ENCODE peak calls at places on chromosomes 13 and 19, in seven cellular contexts. T is osteoblast, L is ascending aorta, M is A549, U is mammary epithelial cell, E is OCI-LY7, A is GM23338. K is an unnamed sample.

GRCh38 chr13:37208052-37208451 is 102.6 kb upstream of the CSNK1A1L start:
- DNase-seq in T (no peak), A (no peak), U (no peak), L (no peak), E (no peak), M (no peak), K (no peak)

GRCh38 chr13:91647361-91647970 is 249.0 kb downstream of the GPC5 start:
- DNase-seq in U (no peak), E (peak), T (no peak), A (peak), L (no peak), M (peak), K (no peak)

GRCh38 chr19:5354403-5354802 is 13.8 kb upstream of the PTPRS start:
- DNase-seq in A (peak), T (no peak), L (no peak), U (no peak), M (peak), E (no peak), K (no peak)

GRCh38 chr13:26658491-26658890 is 101.0 kb downstream of the WASF3 start:
- DNase-seq in M (no peak), T (no peak), U (no peak), L (no peak), A (no peak), E (no peak), K (no peak)

GRCh38 chr19:50728084-50728737 is 5.0 kb downstream of the CLEC11A start:
- DNase-seq in L (peak), U (peak), E (no peak), T (peak), M (no peak), A (peak), K (no peak)

GRCh38 chr19:55441692-55442321 is 1.3 kb downstream of the SHISA7 start:
- DNase-seq in A (peak), T (peak), U (no peak), L (no peak), M (no peak), E (no peak), K (no peak)

GRCh38 chr13:28415994-28416411 is 78.9 kb downstream of the FLT1 start:
- DNase-seq in A (no peak), L (no peak), M (no peak), E (no peak), U (no peak), T (peak), K (no peak)

GRCh38 chr19:56983148-56983547 is 136.6 kb upstream of the USP29 start:
- DNase-seq in E (no peak), M (no peak), A (no peak), L (no peak), U (no peak), T (no peak), K (no peak)

GRCh38 chr19:19405919-19406877 is 723 bp downstream of the GATAD2A start:
- DNase-seq in U (peak), T (peak), L (peak), E (peak), A (peak), M (peak), K (no peak)

GRCh38 chr19:2867025-2867991 is at the start of gene ZNF556:
- DNase-seq in M (peak), A (peak), T (peak), L (no peak), E (peak), U (no peak), K (no peak)

GRCh38 chr19:14434543-14435319 is 1.6 kb downstream of the PKN1 start:
- DNase-seq in A (no peak), T (peak), L (peak), M (peak), E (no peak), U (peak), K (no peak)

GRCh38 chr19:57954996-57955395 is 7.5 kb upstream of the ZNF256 start:
- DNase-seq in A (no peak), T (no peak), M (no peak), L (no peak), E (no peak), U (no peak), K (no peak)

GRCh38 chr19:38206006-38206745 is 17.8 kb downstream of the DPF1 start:
- DNase-seq in M (no peak), E (no peak), A (no peak), T (no peak), L (no peak), U (no peak), K (no peak)

GRCh38 chr19:3276341-3276799 is 51.9 kb downstream of the CELF5 start:
- DNase-seq in A (peak), U (peak), M (peak), E (peak), L (no peak), T (peak), K (peak)

GRCh38 chr19:47109541-47110375 is 3.8 kb downstream of the ZC3H4 start:
- DNase-seq in A (peak), E (peak), L (no peak), T (no peak), U (peak), M (peak), K (no peak)

GRCh38 chr13:73059460-73060250 is 850 bp downstream of the KLF5 start:
- DNase-seq in U (peak), T (peak), E (peak), A (peak), L (peak), M (no peak), K (no peak)

GRCh38 chr13:112074139-112074710 is 7.3 kb downstream of the SOX1 start:
- DNase-seq in U (no peak), T (peak), E (no peak), M (no peak), L (no peak), A (no peak), K (no peak)

GRCh38 chr13:112078879-112079526 is 12.1 kb downstream of the SOX1 start:
- DNase-seq in L (no peak), T (no peak), U (no peak), M (no peak), A (peak), E (no peak), K (no peak)

GRCh38 chr13:112079696-112080095 is 12.7 kb downstream of the SOX1 start:
- DNase-seq in T (no peak), L (no peak), E (no peak), A (no peak), M (no peak), U (no peak), K (no peak)

GRCh38 chr13:112077729-112078128 is 10.8 kb downstream of the SOX1 start:
- DNase-seq in M (no peak), U (no peak), E (no peak), T (no peak), A (no peak), L (no peak), K (no peak)

GRCh38 chr13:112078216-112078615 is 11.3 kb downstream of the SOX1 start:
- DNase-seq in E (no peak), A (no peak), U (no peak), L (no peak), M (no peak), T (no peak), K (no peak)
- H3K27ac ChIP-seq in E (no peak), A (no peak), U (no peak), L (no peak), M (no peak), T (no peak), K (no peak)

DNA sequence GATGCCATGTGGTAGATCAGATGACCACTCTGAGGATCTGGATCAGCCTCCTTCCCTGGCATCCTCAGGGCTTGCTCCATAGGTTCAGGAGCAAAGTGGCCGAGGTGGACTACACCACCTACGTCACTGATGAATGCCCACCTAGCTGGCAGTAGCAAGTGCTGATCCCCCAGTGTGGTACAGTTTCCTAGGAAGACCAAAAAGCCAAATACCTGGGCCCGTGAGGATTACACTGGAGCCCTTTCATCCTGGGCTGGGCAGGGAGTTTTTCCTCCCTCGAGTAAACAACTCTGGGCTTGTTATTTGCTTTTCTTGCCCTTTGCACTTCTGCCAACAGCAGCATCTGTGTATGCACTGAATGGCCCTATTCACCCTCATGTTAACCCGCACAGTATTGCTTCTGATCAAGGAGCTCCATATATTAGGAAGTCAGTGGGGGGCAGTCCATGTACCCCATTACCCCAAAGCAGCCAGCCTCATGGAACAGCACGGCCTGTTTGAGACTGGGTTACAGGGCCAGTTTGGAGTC is 3.3 kb upstream of the MYADM start:
- DNase-seq in T (peak), E (no peak), A (no peak), L (no peak), U (no peak), M (peak), K (no peak)
- H3K27ac ChIP-seq in T (no peak), E (no peak), A (no peak), L (no peak), U (no peak), M (peak), K (no peak)

GRCh38 chr13:20812890-20813289 is 39.1 kb upstream of the EEF1AKMT1 start:
- DNase-seq in M (no peak), L (no peak), T (no peak), E (no peak), U (no peak), A (no peak), K (no peak)

GRCh38 chr13:20815469-20815868 is 41.7 kb upstream of the EEF1AKMT1 start:
- DNase-seq in M (no peak), L (no peak), E (no peak), T (no peak), A (no peak), U (no peak), K (no peak)

GRCh38 chr13:20819715-20820114 is 46.0 kb upstream of the EEF1AKMT1 start:
- DNase-seq in T (no peak), M (no peak), U (no peak), L (no peak), A (no peak), E (no peak), K (no peak)

GRCh38 chr13:20810808-20811207 is 37.0 kb upstream of the EEF1AKMT1 start:
- DNase-seq in T (no peak), M (no peak), A (no peak), U (no peak), L (no peak), E (no peak), K (no peak)

GRCh38 chr13:20814224-20814910 is 40.6 kb upstream of the EEF1AKMT1 start:
- DNase-seq in L (peak), T (peak), E (no peak), A (no peak), U (peak), M (peak), K (no peak)
- H3K27ac ChIP-seq in L (peak), T (peak), E (no peak), A (peak), U (peak), M (no peak), K (peak)

DNA sequence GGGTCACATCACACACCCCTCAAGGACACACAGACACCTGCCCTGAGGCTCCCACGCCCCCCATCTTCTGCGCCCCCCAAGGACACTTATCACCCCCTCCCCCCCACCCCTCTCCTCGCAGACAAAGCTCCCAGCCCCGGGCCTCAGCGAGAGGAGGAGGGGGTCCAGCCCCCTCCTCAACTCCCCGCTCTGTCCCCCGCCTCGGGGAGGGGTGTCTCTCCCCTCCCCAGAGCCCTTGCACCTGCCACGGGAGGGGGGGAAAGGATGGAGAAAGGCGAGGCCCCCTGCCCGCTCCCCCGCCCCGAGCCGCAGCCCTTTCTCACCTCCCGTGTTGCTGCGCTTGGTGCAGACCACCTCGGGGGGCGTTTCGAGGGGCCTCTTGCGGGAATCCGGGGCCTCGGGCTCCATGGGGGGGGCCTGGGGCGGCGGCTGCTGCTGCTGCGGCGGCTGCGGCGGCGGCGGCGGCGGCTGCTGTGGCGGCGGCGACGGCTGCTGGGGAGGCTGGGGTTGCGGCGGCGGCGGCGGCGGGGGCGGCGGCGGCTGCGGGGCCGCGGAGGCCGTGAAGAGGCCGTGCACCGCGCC is 630 bp downstream of the NOVA2 start:
- DNase-seq in U (no peak), T (peak), E (no peak), A (no peak), L (no peak), M (no peak), K (no peak)
- H3K27ac ChIP-seq in U (no peak), T (no peak), E (no peak), A (no peak), L (no peak), M (peak), K (no peak)

GRCh38 chr13:51587372-51587771 is 3.1 kb downstream of the WDFY2 start:
- DNase-seq in T (no peak), U (no peak), E (no peak), M (no peak), A (no peak), L (no peak), K (no peak)

GRCh38 chr13:51590966-51591627 is 6.8 kb downstream of the WDFY2 start:
- DNase-seq in L (peak), U (peak), M (peak), T (peak), A (peak), E (no peak), K (peak)

GRCh38 chr13:51588406-51588949 is 4.2 kb downstream of the WDFY2 start:
- DNase-seq in E (no peak), T (no peak), M (no peak), U (no peak), A (no peak), L (no peak), K (no peak)

GRCh38 chr13:51590231-51590630 is 6.0 kb downstream of the WDFY2 start:
- DNase-seq in M (no peak), T (no peak), L (no peak), E (no peak), A (no peak), U (no peak), K (no peak)

DNA sequence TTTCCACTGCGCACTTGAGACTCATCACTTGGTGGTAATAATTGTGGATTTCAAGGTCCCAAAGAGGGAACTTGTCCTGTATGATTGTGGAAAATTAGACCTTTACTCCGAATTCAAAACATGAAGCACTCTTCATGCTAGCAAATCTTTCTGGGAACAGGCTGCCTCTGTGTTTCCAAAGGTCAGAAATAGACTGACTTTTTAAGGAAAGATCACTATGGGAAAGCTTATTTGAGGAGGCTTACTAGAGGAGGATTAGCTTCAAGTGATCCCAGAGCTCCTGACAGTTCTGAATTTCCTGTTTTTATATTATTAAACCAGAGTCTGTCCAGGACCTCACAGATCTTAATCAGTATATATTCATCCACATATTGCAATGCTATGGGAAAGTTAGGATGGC is 5.5 kb downstream of the WDFY2 start:
- DNase-seq in T (no peak), A (no peak), M (no peak), E (no peak), U (no peak), L (no peak), K (no peak)
- H3K27ac ChIP-seq in T (peak), A (no peak), M (peak), E (no peak), U (peak), L (no peak), K (peak)

GRCh38 chr13:99929866-99930265 is 41.7 kb downstream of the ZIC5 start:
- DNase-seq in E (no peak), L (no peak), A (no peak), U (no peak), T (no peak), M (no peak), K (no peak)
- H3K27ac ChIP-seq in E (no peak), L (no peak), A (peak), U (no peak), T (no peak), M (no peak), K (no peak)

GRCh38 chr13:30331331-30331771 is 24.0 kb upstream of the KATNAL1 start:
- DNase-seq in U (no peak), L (peak), A (no peak), M (no peak), E (peak), T (no peak), K (no peak)

GRCh38 chr13:30332516-30333165 is 25.3 kb upstream of the KATNAL1 start:
- DNase-seq in L (no peak), A (no peak), U (no peak), M (no peak), E (peak), T (no peak), K (no peak)

GRCh38 chr13:30337061-30337601 is 29.8 kb upstream of the KATNAL1 start:
- DNase-seq in L (no peak), E (no peak), T (no peak), A (no peak), M (no peak), U (no peak), K (no peak)

GRCh38 chr13:30334663-30335386 is 27.5 kb upstream of the KATNAL1 start:
- DNase-seq in A (peak), M (peak), U (no peak), T (no peak), E (peak), L (no peak), K (no peak)

DNA sequence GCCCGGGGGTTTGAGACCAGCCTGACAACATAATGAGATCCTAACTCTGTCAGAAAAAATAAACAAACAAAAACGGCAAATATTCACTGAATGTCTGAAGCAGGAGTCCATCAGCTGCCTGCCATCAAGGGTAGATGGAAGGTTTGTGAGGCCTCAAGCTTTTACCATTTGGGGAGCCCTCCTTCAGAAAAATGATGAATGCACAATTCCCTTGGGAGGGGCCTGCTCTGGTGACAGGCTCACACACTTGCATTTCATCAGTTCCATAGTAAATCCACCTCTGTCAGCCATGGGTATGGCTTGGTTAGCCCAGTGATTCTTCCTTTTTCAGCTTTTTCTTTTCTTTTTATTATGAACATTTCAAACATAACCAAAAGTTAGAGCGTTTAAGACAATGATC is 26.2 kb upstream of the KATNAL1 start:
- DNase-seq in M (no peak), L (no peak), U (no peak), E (peak), A (no peak), T (no peak), K (no peak)
- H3K27ac ChIP-seq in M (no peak), L (no peak), U (no peak), E (peak), A (no peak), T (no peak), K (no peak)

DNA sequence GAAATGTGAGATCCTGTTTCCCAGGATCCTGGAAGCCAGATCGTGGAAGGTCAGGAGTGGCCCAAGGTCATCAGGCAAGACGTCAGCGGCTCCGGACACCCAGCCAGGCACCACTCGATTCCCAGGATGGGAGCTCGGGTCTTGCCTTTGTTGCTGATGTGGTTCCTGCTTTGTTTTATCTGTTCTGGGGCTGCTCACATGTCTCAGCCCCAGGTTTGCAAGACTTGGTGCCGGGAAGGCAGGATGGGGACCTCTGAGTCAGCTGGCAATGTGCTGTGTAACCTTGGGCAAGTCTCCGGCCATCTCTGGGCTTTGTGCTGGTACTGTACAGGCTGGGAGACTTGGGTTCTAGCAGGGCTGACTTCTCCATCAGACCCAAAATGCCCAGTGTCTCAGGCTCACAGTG is 1.4 kb upstream of the FCHO1 start:
- DNase-seq in E (peak), U (no peak), M (peak), A (no peak), T (peak), L (no peak), K (no peak)
- H3K27ac ChIP-seq in E (peak), U (no peak), M (no peak), A (no peak), T (no peak), L (no peak), K (no peak)

GRCh38 chr19:10747674-10748073 is 29.8 kb downstream of the DNM2 start:
- DNase-seq in A (no peak), E (no peak), M (no peak), T (no peak), U (no peak), L (no peak), K (no peak)

GRCh38 chr19:10748924-10749434 is 31.1 kb downstream of the DNM2 start:
- DNase-seq in M (peak), E (no peak), T (peak), A (no peak), U (peak), L (no peak), K (no peak)

GRCh38 chr19:10751109-10751972 is 33.5 kb downstream of the DNM2 start:
- DNase-seq in L (peak), A (peak), T (peak), E (no peak), M (no peak), U (no peak), K (no peak)

GRCh38 chr19:10748195-10748923 is 30.5 kb downstream of the DNM2 start:
- DNase-seq in M (no peak), T (peak), A (no peak), U (no peak), E (no peak), L (no peak), K (no peak)

GRCh38 chr19:10749435-10750384 is 31.8 kb downstream of the DNM2 start:
- DNase-seq in L (no peak), E (no peak), T (peak), M (no peak), U (no peak), A (no peak), K (no peak)
- H3K27ac ChIP-seq in L (peak), E (no peak), T (no peak), M (peak), U (no peak), A (peak), K (peak)